ENCODE peak calls at places on chromosomes 6 and 20, in six cellular contexts. P is kidney epithelial cell, B is esophagus squamous epithelium, D is prostate gland, O is tibial nerve, H is lower lobe of right lung. Z is an unnamed sample.

GRCh38 chr20:37850724-37851123 is 52.2 kb upstream of the VSTM2L start:
- DNase-seq in O (no peak), P (no peak), B (no peak), H (no peak), D (no peak), Z (no peak)

GRCh38 chr20:19275630-19276071 is 63.2 kb downstream of the SLC24A3 start:
- DNase-seq in O (peak; percentile 72), D (peak; percentile 34), P (no peak), B (no peak), H (peak; percentile 56), Z (no peak)

GRCh38 chr6:39050453-39051112 is 2.0 kb downstream of the GLP1R start:
- DNase-seq in H (no peak), B (no peak), D (no peak), O (no peak), P (no peak), Z (no peak)

GRCh38 chr6:130848945-130849344 is 21.7 kb downstream of the SMLR1 start:
- DNase-seq in D (no peak), O (no peak), B (no peak), P (no peak), H (no peak), Z (no peak)

GRCh38 chr20:33653900-33654596 is 8.1 kb upstream of the C20orf144 start:
- DNase-seq in P (no peak), O (no peak), D (peak; percentile 77), B (no peak), H (peak; percentile 80), Z (no peak)

GRCh38 chr6:56288347-56288746 is 41.0 kb upstream of the COL21A1 start:
- DNase-seq in O (no peak), B (no peak), H (no peak), D (no peak), P (no peak), Z (no peak)

GRCh38 chr20:768426-768978 is at the start of gene SLC52A3:
- DNase-seq in D (peak; percentile 85), H (peak; percentile 69), P (peak; percentile 16), B (no peak), O (no peak), Z (no peak)

GRCh38 chr20:17525650-17526049 is 5.5 kb downstream of the BFSP1 start:
- DNase-seq in B (no peak), H (no peak), P (no peak), D (no peak), O (no peak), Z (no peak)

GRCh38 chr20:49281059-49281912 is 3.4 kb upstream of the ZNFX1 start:
- DNase-seq in H (no peak), P (no peak), O (no peak), D (no peak), B (no peak), Z (no peak)

GRCh38 chr6:157768304-157768703 is 54.7 kb upstream of the SNX9 start:
- DNase-seq in B (no peak), H (no peak), P (no peak), D (no peak), O (no peak), Z (no peak)

GRCh38 chr20:11453430-11453829 is 464.3 kb upstream of the BTBD3 start:
- DNase-seq in D (no peak), B (no peak), P (no peak), H (no peak), O (no peak), Z (peak; percentile 41)

GRCh38 chr6:159999240-159999671 is 30.4 kb downstream of the IGF2R start:
- DNase-seq in P (no peak), H (no peak), B (no peak), O (no peak), D (no peak), Z (no peak)

GRCh38 chr6:147933201-147933600 is 409.4 kb upstream of the SASH1 start:
- DNase-seq in B (no peak), P (no peak), H (no peak), D (no peak), O (no peak), Z (no peak)

GRCh38 chr20:33229843-33230242 is 6.0 kb upstream of the BPIFA1 start:
- DNase-seq in H (no peak), B (no peak), O (no peak), P (no peak), D (no peak), Z (no peak)

GRCh38 chr6:71388846-71389543 is 100.4 kb downstream of the OGFRL1 start:
- DNase-seq in D (no peak), O (no peak), P (no peak), H (no peak), B (no peak), Z (no peak)

GRCh38 chr20:24823176-24823575 is 125.9 kb upstream of the CST7 start:
- DNase-seq in B (no peak), O (no peak), H (no peak), P (no peak), D (no peak), Z (no peak)

GRCh38 chr6:132357120-132357519 is 44.2 kb downstream of the MOXD1 start:
- DNase-seq in B (no peak), O (no peak), H (no peak), P (no peak), D (no peak), Z (no peak)

GRCh38 chr6:33983721-33984465 is 162.0 kb downstream of the GRM4 start:
- DNase-seq in B (no peak), H (no peak), D (no peak), O (no peak), P (no peak), Z (no peak)

GRCh38 chr20:5654557-5654956 is 95.6 kb upstream of the SHLD1 start:
- DNase-seq in B (no peak), P (peak; percentile 62), O (no peak), H (no peak), D (no peak), Z (no peak)

GRCh38 chr6:136158398-136158797 is 91.7 kb downstream of the MTFR2 start:
- DNase-seq in H (peak; percentile 48), O (peak; percentile 21), D (no peak), P (no peak), B (no peak), Z (no peak)

GRCh38 chr6:37868447-37868825 is 48.9 kb downstream of the ZFAND3 start:
- DNase-seq in P (peak; percentile 35), H (no peak), D (no peak), B (no peak), O (no peak), Z (peak; percentile 49)

GRCh38 chr20:54152227-54153040 is 21.4 kb downstream of the CYP24A1 start:
- DNase-seq in P (no peak), O (no peak), D (no peak), B (no peak), H (no peak), Z (no peak)

GRCh38 chr6:53824714-53825113 is 29.9 kb downstream of the LRRC1 start:
- DNase-seq in H (no peak), P (no peak), D (no peak), B (no peak), O (no peak), Z (no peak)

GRCh38 chr6:24329451-24329850 is 28.4 kb downstream of the DCDC2 start:
- DNase-seq in H (no peak), D (no peak), O (no peak), B (no peak), P (no peak), Z (no peak)

GRCh38 chr6:111651185-111652034 is 45.7 kb upstream of the TRAF3IP2 start:
- DNase-seq in B (no peak), P (no peak), H (no peak), D (no peak), O (no peak), Z (no peak)

GRCh38 chr6:115000736-115001135 is 657.9 kb upstream of the HS3ST5 start:
- DNase-seq in D (no peak), H (no peak), B (no peak), P (no peak), O (no peak), Z (no peak)

GRCh38 chr6:67458265-67458664 is 1176.8 kb upstream of the ADGRB3 start:
- DNase-seq in D (no peak), B (no peak), O (no peak), H (no peak), P (no peak), Z (no peak)

GRCh38 chr6:167957626-167958025 is 39.8 kb upstream of the KIF25 start:
- DNase-seq in H (no peak), B (no peak), O (no peak), P (no peak), D (no peak), Z (no peak)
- TF ChIP-seq CTCF in H (no peak), B (no peak), O (no peak), P (no peak), D (no peak), Z (no peak)

GRCh38 chr6:121110733-121111132 is 223.5 kb downstream of the TBC1D32 start:
- DNase-seq in P (no peak), D (no peak), H (no peak), O (no peak), B (no peak), Z (no peak)
- H3K4me3 ChIP-seq in P (no peak overlapping the region), D (no peak overlapping the region), H (no peak overlapping the region), O (no peak overlapping the region), B (no peak overlapping the region), Z (no peak overlapping the region)

GRCh38 chr20:10412591-10413408 is 21.2 kb downstream of the MKKS start:
- DNase-seq in D (no peak), O (no peak), B (no peak), H (no peak), P (no peak), Z (no peak)
- TF ChIP-seq CTCF in D (no peak), O (no peak), B (no peak), H (no peak), P (peak; percentile 32), Z (no peak)

DNA sequence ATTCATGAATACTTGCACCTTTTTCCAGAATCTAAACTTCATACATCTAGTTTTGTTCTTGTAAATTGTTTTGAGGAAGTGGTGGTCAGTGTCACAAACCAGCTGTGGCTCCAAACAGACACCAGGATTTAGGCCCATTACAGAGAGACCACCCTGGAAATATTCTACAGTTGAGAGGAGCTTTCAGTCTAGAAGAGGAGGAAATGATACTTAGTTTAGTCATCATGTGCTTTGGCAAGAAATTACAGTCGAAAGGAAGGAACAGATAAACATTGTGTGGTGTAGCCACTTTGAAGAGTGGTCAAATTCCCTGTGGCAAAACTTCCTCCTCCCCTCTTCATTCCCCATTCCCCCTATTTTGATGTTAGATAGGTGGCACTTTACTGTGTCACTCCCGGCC is 15.7 kb downstream of the DCBLD1 start:
- DNase-seq in H (no peak), B (no peak), P (peak; percentile 35), O (no peak), D (no peak), Z (no peak)
- H3K4me3 ChIP-seq in H (no peak overlapping the region), B (no peak overlapping the region), P (no peak overlapping the region), O (no peak overlapping the region), D (no peak overlapping the region), Z (no peak overlapping the region)

GRCh38 chr6:99605074-99605726 is 1.4 kb upstream of the PRDM13 start:
- DNase-seq in P (no peak), O (no peak), B (no peak), D (no peak), H (no peak), Z (no peak)
- TF ChIP-seq CTCF in P (no peak), O (no peak), B (no peak), D (no peak), H (no peak), Z (no peak)

Z was measured in AG04449.